ENCODE peak calls at places on chromosomes 1 and 21, in five cellular contexts. K is K562, M is Panc1, Z is upper lobe of left lung, L is HepG2. X is an unnamed sample. For H3K9me3, the result is how much of the 10 kb centered on the place peaks cover.

GRCh38 chr1:7703321-7704213 is 67.5 kb upstream of the VAMP3 start:
- ATAC-seq in K (peak), M (peak), Z (no peak), L (peak), X (peak)

GRCh38 chr1:200733907-200734306 is 4.8 kb upstream of the CAMSAP2 start:
- ATAC-seq in K (no peak), M (no peak), Z (no peak), L (no peak), X (no peak)

GRCh38 chr1:40884055-40884795 is 22.1 kb upstream of the CITED4 start:
- ATAC-seq in K (no peak), M (no peak), Z (peak), L (no peak), X (no peak)

GRCh38 chr1:191290441-191290840 is 812.8 kb upstream of the BRINP3 start:
- ATAC-seq in K (peak), M (no peak), Z (no peak), L (no peak), X (no peak)

GRCh38 chr1:43614891-43615290 is 35.1 kb upstream of the KDM4A start:
- ATAC-seq in K (no peak), M (no peak), Z (no peak), L (no peak), X (no peak)

GRCh38 chr1:194846488-194846887 is 1660.1 kb upstream of the B3GALT2 start:
- ATAC-seq in K (peak), M (no peak), Z (no peak), L (no peak), X (no peak)

GRCh38 chr1:207282496-207283380 is 38.7 kb upstream of the CD55 start:
- ATAC-seq in K (no peak), M (no peak), Z (no peak), L (no peak), X (no peak)

GRCh38 chr1:206929509-206929908 is 7.8 kb upstream of the FCMR start:
- ATAC-seq in K (no peak), M (no peak), Z (no peak), L (no peak), X (no peak)

GRCh38 chr1:6105218-6105679 is 59.6 kb downstream of the KCNAB2 start:
- ATAC-seq in K (no peak), M (no peak), Z (no peak), L (peak), X (no peak)

GRCh38 chr21:16408280-16408669 is 678.5 kb downstream of the USP25 start:
- ATAC-seq in K (no peak), M (no peak), Z (no peak), L (no peak), X (no peak)

GRCh38 chr1:154859786-154860153 is 10.3 kb downstream of the KCNN3 start:
- ATAC-seq in K (no peak), M (no peak), Z (peak), L (no peak), X (no peak)

GRCh38 chr1:36512842-36513241 is 30.1 kb upstream of the CSF3R start:
- ATAC-seq in K (no peak), M (no peak), Z (no peak), L (no peak), X (no peak)

GRCh38 chr1:113749402-113749801 is 9.9 kb downstream of the PHTF1 start:
- ATAC-seq in K (peak), M (no peak), Z (no peak), L (no peak), X (no peak)

GRCh38 chr1:86436041-86436440 is 12.1 kb downstream of the CLCA2 start:
- ATAC-seq in K (no peak), M (no peak), Z (no peak), L (no peak), X (no peak)

DNA sequence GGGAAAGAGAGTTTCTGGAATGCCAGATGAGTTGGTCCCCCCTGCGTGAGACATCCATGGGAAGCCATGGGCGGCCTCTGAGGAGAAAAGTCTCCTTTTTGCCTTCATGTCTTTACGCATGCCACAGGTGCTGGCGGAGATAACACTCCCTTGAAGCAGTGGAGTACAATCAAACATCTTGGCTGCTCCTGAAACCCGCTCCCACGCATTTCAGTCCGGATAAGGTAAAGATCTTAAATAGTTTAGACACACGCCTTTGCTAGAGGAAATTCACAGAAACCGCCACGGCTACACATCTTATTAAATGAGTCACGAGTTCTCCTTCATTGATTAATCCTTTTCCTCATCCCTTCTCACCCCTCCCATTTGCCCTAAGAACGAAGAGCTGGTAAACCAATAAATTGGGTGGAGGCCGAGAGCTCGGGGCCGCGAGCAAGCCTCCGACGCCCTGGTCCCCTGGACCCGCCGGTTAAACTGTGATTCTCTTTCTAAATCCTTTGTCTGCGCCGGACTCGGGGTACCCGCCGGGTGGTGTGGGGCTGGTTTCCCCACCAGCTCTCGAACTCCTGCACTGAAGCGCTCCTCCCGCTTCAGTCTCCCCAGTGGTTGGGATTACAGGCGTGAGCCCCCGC is 6.6 kb upstream of the ZNF669 start:
- ATAC-seq in K (peak), M (no peak), Z (no peak), L (no peak), X (no peak)
- H3K9me3 ChIP-seq in K (under half), M (under half), Z (under half), L (under half), X (under half)

GRCh38 chr1:1400576-1401456 is 1.7 kb upstream of the CCNL2 start:
- ATAC-seq in K (no peak), M (peak), Z (no peak), L (peak), X (no peak)

GRCh38 chr1:1397839-1398523 is 1.2 kb downstream of the CCNL2 start:
- ATAC-seq in K (peak), M (no peak), Z (no peak), L (no peak), X (no peak)

GRCh38 chr1:1398677-1399186 is 403 bp downstream of the CCNL2 start:
- ATAC-seq in K (peak), M (no peak), Z (peak), L (no peak), X (peak)

GRCh38 chr1:1399870-1400575 is 888 bp upstream of the CCNL2 start:
- ATAC-seq in K (peak), M (peak), Z (peak), L (peak), X (no peak)

GRCh38 chr1:1399187-1399869 is at the start of gene CCNL2:
- ATAC-seq in K (peak), M (peak), Z (peak), L (peak), X (peak)
- TF ChIP-seq POLR2AphosphoS5 in K (peak), M (peak), Z (peak), L (peak), X (peak)

GRCh38 chr1:65308781-65309316 is 494 bp upstream of the DNAJC6 start:
- ATAC-seq in K (no peak), M (peak), Z (no peak), L (no peak), X (no peak)

GRCh38 chr1:65309317-65310077 is at the start of gene DNAJC6:
- ATAC-seq in K (peak), M (peak), Z (peak), L (peak), X (peak)

GRCh38 chr1:65310078-65310587 is 790 bp downstream of the DNAJC6 start:
- ATAC-seq in K (peak), M (peak), Z (no peak), L (peak), X (peak)
- H3K4me3 ChIP-seq in K (peak), M (peak), Z (peak), L (peak), X (peak)

GRCh38 chr21:30256100-30256499 is 26.6 kb downstream of the KRTAP24-1 start:
- ATAC-seq in K (no peak), M (no peak), Z (no peak), L (no peak), X (no peak)
- H3K9me3 ChIP-seq in K (under half), M (under half), Z (under half), L (half or more), X (under half)

X was measured in gastroesophageal sphincter.